ENCODE peak calls at places on chromosomes 7 and 10, in four cellular contexts. Z is MV-4-11, M is C1 segment of cervical spinal cord, Q is GM23248. H is an unnamed sample.

GRCh38 chr7:28885771-28886170 is 72.4 kb downstream of the TRIL start:
- DNase-seq in Z (no peak), M (no peak), Q (no peak), H (no peak)

GRCh38 chr7:155984609-155985405 is 172.5 kb upstream of the SHH start:
- DNase-seq in Z (no peak), M (no peak), Q (no peak), H (no peak)

GRCh38 chr7:43211693-43212092 is 99.2 kb downstream of the HECW1 start:
- DNase-seq in Z (no peak), M (no peak), Q (no peak), H (no peak)

GRCh38 chr10:11324761-11325321 is 286.6 kb downstream of the USP6NL start:
- DNase-seq in Z (no peak), M (no peak), Q (no peak), H (no peak)

GRCh38 chr10:72754275-72755032 is 62.5 kb downstream of the MCU start:
- DNase-seq in Z (no peak), M (no peak), Q (no peak), H (no peak)

GRCh38 chr10:11444148-11444516 is 167.3 kb downstream of the USP6NL start:
- DNase-seq in Z (no peak), M (no peak), Q (no peak), H (no peak)

GRCh38 chr10:95604630-95605029 is 43.5 kb upstream of the SORBS1 start:
- DNase-seq in Z (no peak), M (no peak), Q (no peak), H (no peak)

GRCh38 chr7:44108768-44109750 is 4.9 kb downstream of the AEBP1 start:
- DNase-seq in Z (no peak), M (no peak), Q (no peak), H (no peak)

GRCh38 chr7:47362984-47363383 is 218.9 kb downstream of the TNS3 start:
- DNase-seq in Z (no peak), M (no peak), Q (no peak), H (no peak)

GRCh38 chr10:70998086-70998485 is 109.7 kb upstream of the PCBD1 start:
- DNase-seq in Z (no peak), M (no peak), Q (no peak), H (no peak)

GRCh38 chr10:77416327-77417135 is 221.1 kb downstream of the KCNMA1 start:
- DNase-seq in Z (no peak), M (no peak), Q (peak), H (no peak)

GRCh38 chr7:137757146-137757925 is 89.4 kb downstream of the DGKI start:
- DNase-seq in Z (peak), M (no peak), Q (peak), H (no peak)

GRCh38 chr7:30997316-30997715 is 33.6 kb downstream of the GHRHR start:
- DNase-seq in Z (no peak), M (no peak), Q (no peak), H (no peak)

GRCh38 chr10:21811245-21811585 is 192.3 kb downstream of the DNAJC1 start:
- DNase-seq in Z (no peak), M (no peak), Q (no peak), H (no peak)

GRCh38 chr10:103663802-103664201 is 170.3 kb downstream of the NEURL1 start:
- DNase-seq in Z (no peak), M (peak), Q (peak), H (peak)

GRCh38 chr10:19488592-19489280 is 327.5 kb upstream of the PLXDC2 start:
- DNase-seq in Z (no peak), M (peak), Q (peak), H (no peak)

GRCh38 chr7:5177060-5177459 is 13.0 kb upstream of the WIPI2 start:
- DNase-seq in Z (no peak), M (no peak), Q (peak), H (no peak)

GRCh38 chr10:77524300-77524711 is 113.3 kb downstream of the KCNMA1 start:
- DNase-seq in Z (peak), M (no peak), Q (peak), H (no peak)

GRCh38 chr10:52258791-52259427 is 55.2 kb upstream of the DKK1 start:
- DNase-seq in Z (no peak), M (no peak), Q (peak), H (no peak)

GRCh38 chr7:125661677-125662076 is 732.1 kb upstream of the POT1 start:
- DNase-seq in Z (no peak), M (no peak), Q (no peak), H (no peak)

GRCh38 chr10:103547391-103547946 is 54.0 kb downstream of the NEURL1 start:
- DNase-seq in Z (no peak), M (no peak), Q (no peak), H (no peak)

GRCh38 chr7:34069676-34070075 is 164.3 kb downstream of the BMPER start:
- DNase-seq in Z (no peak), M (no peak), Q (peak), H (no peak)

GRCh38 chr10:23694921-23695824 is 256.3 kb downstream of the OTUD1 start:
- DNase-seq in Z (no peak), M (no peak), Q (no peak), H (no peak)

GRCh38 chr10:124674768-124675222 is 69.4 kb downstream of the FAM53B start:
- DNase-seq in Z (peak), M (no peak), Q (no peak), H (no peak)

GRCh38 chr7:8065356-8065813 is 96.8 kb downstream of the GLCCI1 start:
- DNase-seq in Z (no peak), M (no peak), Q (peak), H (no peak)

GRCh38 chr10:99681553-99681952 is 22.2 kb downstream of the ENTPD7 start:
- DNase-seq in Z (peak), M (no peak), Q (peak), H (no peak)

GRCh38 chr7:874036-874749 is 2.2 kb upstream of the GET4 start:
- DNase-seq in Z (no peak), M (no peak), Q (no peak), H (no peak)

GRCh38 chr10:132784582-132785432 is 1.1 kb downstream of the NKX6-2 start:
- DNase-seq in Z (no peak), M (no peak), Q (no peak), H (no peak)

GRCh38 chr7:3065724-3066143 is 22.1 kb upstream of the CARD11 start:
- DNase-seq in Z (peak), M (no peak), Q (peak), H (no peak)

GRCh38 chr10:47090042-47090441 is 178.8 kb downstream of the PTPN20 start:
- DNase-seq in Z (no peak), M (no peak), Q (no peak), H (no peak)